ENCODE peak calls at places on chromosomes 6 and 20, in four cellular contexts. I is A549, G is psoas muscle, W is epithelial cell of esophagus. U is an unnamed sample.

GRCh38 chr6:26216015-26216885 is 129.0 kb downstream of the HFE start:
- DNase-seq in W (peak; percentile 98), G (no peak), I (no peak), U (peak; percentile 99)

GRCh38 chr20:58923117-58923712 is 57.8 kb upstream of the NELFCD start:
- DNase-seq in G (no peak), I (no peak), W (peak; percentile 29), U (no peak)

GRCh38 chr6:131652472-131652871 is 15.4 kb downstream of the ENPP3 start:
- DNase-seq in W (peak; percentile 79), G (no peak), I (no peak), U (peak; percentile 61)

GRCh38 chr6:26022166-26022510 is 59.5 kb downstream of the TRIM38 start:
- DNase-seq in W (peak; percentile 71), I (no peak), G (no peak), U (peak; percentile 77)

GRCh38 chr6:127554435-127555006 is 22.5 kb upstream of the C6orf58 start:
- DNase-seq in G (no peak), I (peak; percentile 33), W (peak; percentile 74), U (peak; percentile 53)

GRCh38 chr6:89073014-89073620 is 7.4 kb upstream of the PNRC1 start:
- DNase-seq in W (peak; percentile 27), I (no peak), G (no peak), U (no peak)

GRCh38 chr6:33693186-33694158 is 18.0 kb downstream of the UQCC2 start:
- DNase-seq in G (no peak), I (no peak), W (no peak), U (no peak)

GRCh38 chr20:1894471-1894950 is 696 bp upstream of the SIRPA start:
- DNase-seq in G (peak; percentile 77), W (peak; percentile 71), I (peak; percentile 62), U (peak; percentile 66)

GRCh38 chr6:136751478-136751956 is 40.8 kb downstream of the MAP3K5 start:
- DNase-seq in W (no peak), I (no peak), G (no peak), U (no peak)

GRCh38 chr6:149969635-149970034 is 5.9 kb downstream of the ULBP1 start:
- DNase-seq in G (no peak), I (no peak), W (no peak), U (no peak)

GRCh38 chr20:24787621-24788020 is 161.4 kb upstream of the CST7 start:
- DNase-seq in I (no peak), G (no peak), W (no peak), U (no peak)

GRCh38 chr6:79034865-79035264 is 43.2 kb downstream of the PHIP start:
- DNase-seq in W (peak; percentile 13), I (no peak), G (no peak), U (peak; percentile 68)

GRCh38 chr6:38088010-38088409 is 268.5 kb downstream of the ZFAND3 start:
- DNase-seq in G (no peak), W (no peak), I (no peak), U (no peak)

GRCh38 chr6:117591405-117591804 is 10.9 kb downstream of the GOPC start:
- DNase-seq in W (peak; percentile 10), G (no peak), I (no peak), U (no peak)

GRCh38 chr6:5752282-5752681 is 254.4 kb downstream of the NRN1 start:
- DNase-seq in W (peak; percentile 68), G (no peak), I (no peak), U (peak; percentile 54)

GRCh38 chr20:35871311-35871771 is 83.0 kb downstream of the SCAND1 start:
- DNase-seq in G (no peak), I (no peak), W (peak; percentile 65), U (no peak)

GRCh38 chr6:116268589-116269293 is 11.0 kb downstream of the TSPYL1 start:
- DNase-seq in G (no peak), W (peak; percentile 81), I (peak; percentile 44), U (peak; percentile 73)

GRCh38 chr6:54085047-54085446 is 26.2 kb upstream of the MLIP start:
- DNase-seq in W (no peak), G (no peak), I (no peak), U (no peak)

GRCh38 chr20:25286917-25287316 is 39.0 kb downstream of the PYGB start:
- DNase-seq in W (no peak), I (no peak), G (no peak), U (no peak)

GRCh38 chr6:130525378-130525777 is 159.6 kb downstream of the TMEM200A start:
- DNase-seq in I (no peak), G (no peak), W (no peak), U (peak; percentile 34)

GRCh38 chr6:157830354-157831017 is 7.4 kb downstream of the SNX9 start:
- DNase-seq in G (no peak), W (no peak), I (no peak), U (no peak)